ENCODE peak calls at places on chromosomes 3 and 15, in six cellular contexts. R, G, K, Y, B and A are unnamed samples.

GRCh38 chr3:13299531-13300155 is 120.5 kb downstream of the NUP210 start:
- DNase-seq in R (no peak), G (no peak), K (no peak), Y (no peak), B (no peak), A (no peak)

GRCh38 chr15:74748322-74748946 is at the start of gene CYP1A2:
- DNase-seq in R (no peak), G (no peak), K (no peak), Y (no peak), B (no peak), A (no peak)

GRCh38 chr3:146166450-146167222 is 5.7 kb upstream of the PLOD2 start:
- DNase-seq in R (no peak), G (no peak), K (no peak), Y (no peak), B (peak), A (no peak)

GRCh38 chr3:152472606-152472954 is 203.9 kb downstream of the MBNL1 start:
- DNase-seq in R (no peak), G (no peak), K (no peak), Y (no peak), B (no peak), A (no peak)

GRCh38 chr3:159787794-159788205 is 200.8 kb upstream of the IL12A start:
- DNase-seq in R (no peak), G (no peak), K (no peak), Y (no peak), B (peak), A (no peak)

GRCh38 chr3:101722394-101723173 is 1.8 kb upstream of the CEP97 start:
- DNase-seq in R (no peak), G (no peak), K (peak), Y (no peak), B (no peak), A (no peak)

GRCh38 chr3:197942956-197943556 is 6.9 kb upstream of the RPL35A start:
- DNase-seq in R (no peak), G (no peak), K (peak), Y (no peak), B (peak), A (no peak)

GRCh38 chr15:99722406-99722805 is 10.8 kb downstream of the LYSMD4 start:
- DNase-seq in R (no peak), G (no peak), K (no peak), Y (no peak), B (no peak), A (no peak)

GRCh38 chr3:32484437-32484836 is 18.2 kb downstream of the CMTM6 start:
- DNase-seq in R (no peak), G (no peak), K (peak), Y (no peak), B (no peak), A (no peak)

GRCh38 chr15:81410318-81410753 is 36.3 kb upstream of the TMC3 start:
- DNase-seq in R (peak), G (peak), K (peak), Y (peak), B (peak), A (no peak)

GRCh38 chr15:58526647-58527192 is 94.9 kb downstream of the LIPC start:
- DNase-seq in R (no peak), G (no peak), K (peak), Y (peak), B (no peak), A (no peak)

GRCh38 chr3:160346511-160346910 is 52.5 kb downstream of the IFT80 start:
- DNase-seq in R (no peak), G (no peak), K (no peak), Y (no peak), B (no peak), A (no peak)

GRCh38 chr3:57820479-57820878 is 64.4 kb downstream of the SLMAP start:
- DNase-seq in R (no peak), G (no peak), K (no peak), Y (no peak), B (no peak), A (no peak)

GRCh38 chr15:50519740-50520425 is 26.6 kb downstream of the USP50 start:
- DNase-seq in R (no peak), G (no peak), K (no peak), Y (no peak), B (peak), A (no peak)

GRCh38 chr3:308597-309321 is 112.2 kb downstream of the CHL1 start:
- DNase-seq in R (no peak), G (no peak), K (no peak), Y (no peak), B (no peak), A (no peak)

GRCh38 chr3:184791134-184791533 is 20.8 kb upstream of the VPS8 start:
- DNase-seq in R (no peak), G (no peak), K (no peak), Y (peak), B (no peak), A (no peak)

GRCh38 chr3:124826703-124827102 is 60.5 kb downstream of the ITGB5 start:
- DNase-seq in R (peak), G (no peak), K (no peak), Y (no peak), B (peak), A (no peak)

GRCh38 chr3:186552408-186553031 is 8.3 kb upstream of the CRYGS start:
- DNase-seq in R (no peak), G (no peak), K (no peak), Y (no peak), B (no peak), A (no peak)

GRCh38 chr3:142850395-142851023 is 38.4 kb downstream of the PCOLCE2 start:
- DNase-seq in R (no peak), G (no peak), K (peak), Y (no peak), B (peak), A (no peak)

GRCh38 chr15:37837276-37837675 is 97.2 kb upstream of the TMCO5A start:
- DNase-seq in R (no peak), G (no peak), K (no peak), Y (no peak), B (peak), A (no peak)

GRCh38 chr3:188449421-188449820 is 295.5 kb downstream of the LPP start:
- DNase-seq in R (no peak), G (no peak), K (no peak), Y (no peak), B (peak), A (no peak)

GRCh38 chr15:71596672-71597071 is 213.7 kb upstream of the NR2E3 start:
- DNase-seq in R (peak), G (peak), K (no peak), Y (no peak), B (peak), A (no peak)

GRCh38 chr3:20028846-20029430 is 11.3 kb upstream of the KAT2B start:
- DNase-seq in R (no peak), G (no peak), K (no peak), Y (no peak), B (no peak), A (no peak)

GRCh38 chr3:165406425-165406824 is 210.2 kb upstream of the SLITRK3 start:
- DNase-seq in R (no peak), G (no peak), K (no peak), Y (no peak), B (no peak), A (no peak)

GRCh38 chr3:64028754-64029153 is 5.5 kb upstream of the PSMD6 start:
- DNase-seq in R (no peak), G (no peak), K (no peak), Y (no peak), B (no peak), A (no peak)

GRCh38 chr3:64027708-64028107 is 4.4 kb upstream of the PSMD6 start:
- DNase-seq in R (no peak), G (no peak), K (no peak), Y (no peak), B (no peak), A (no peak)

GRCh38 chr3:64023861-64024223 is 548 bp upstream of the PSMD6 start:
- DNase-seq in R (no peak), G (no peak), K (no peak), Y (no peak), B (peak), A (no peak)

GRCh38 chr3:64029287-64029686 is 6.0 kb upstream of the PSMD6 start:
- DNase-seq in R (no peak), G (no peak), K (no peak), Y (no peak), B (no peak), A (no peak)

DNA sequence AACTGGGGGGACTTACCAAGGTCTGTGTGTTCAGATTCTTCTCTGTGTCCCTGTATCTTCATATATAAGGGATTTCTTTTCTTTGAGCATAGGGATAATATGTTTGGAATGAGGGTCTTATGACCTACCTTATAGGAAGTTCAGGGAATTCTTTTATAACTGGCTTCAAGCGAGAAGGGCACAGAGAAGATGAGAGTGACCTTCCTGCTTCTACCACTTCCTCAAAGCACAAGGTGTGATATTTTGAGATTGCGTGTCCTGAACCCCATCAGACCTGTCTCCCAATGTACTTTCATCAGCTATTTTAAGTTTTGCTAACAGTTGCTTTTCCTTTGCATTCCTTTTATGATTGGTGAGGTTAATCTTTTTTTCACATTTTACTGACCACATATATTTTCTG is 3.1 kb upstream of the PSMD6 start:
- DNase-seq in R (no peak), G (no peak), K (no peak), Y (no peak), B (no peak), A (no peak)
- TF ChIP-seq POLR2A in R (no peak), G (no peak), K (no peak), Y (no peak), B (no peak), A (no peak)

DNA sequence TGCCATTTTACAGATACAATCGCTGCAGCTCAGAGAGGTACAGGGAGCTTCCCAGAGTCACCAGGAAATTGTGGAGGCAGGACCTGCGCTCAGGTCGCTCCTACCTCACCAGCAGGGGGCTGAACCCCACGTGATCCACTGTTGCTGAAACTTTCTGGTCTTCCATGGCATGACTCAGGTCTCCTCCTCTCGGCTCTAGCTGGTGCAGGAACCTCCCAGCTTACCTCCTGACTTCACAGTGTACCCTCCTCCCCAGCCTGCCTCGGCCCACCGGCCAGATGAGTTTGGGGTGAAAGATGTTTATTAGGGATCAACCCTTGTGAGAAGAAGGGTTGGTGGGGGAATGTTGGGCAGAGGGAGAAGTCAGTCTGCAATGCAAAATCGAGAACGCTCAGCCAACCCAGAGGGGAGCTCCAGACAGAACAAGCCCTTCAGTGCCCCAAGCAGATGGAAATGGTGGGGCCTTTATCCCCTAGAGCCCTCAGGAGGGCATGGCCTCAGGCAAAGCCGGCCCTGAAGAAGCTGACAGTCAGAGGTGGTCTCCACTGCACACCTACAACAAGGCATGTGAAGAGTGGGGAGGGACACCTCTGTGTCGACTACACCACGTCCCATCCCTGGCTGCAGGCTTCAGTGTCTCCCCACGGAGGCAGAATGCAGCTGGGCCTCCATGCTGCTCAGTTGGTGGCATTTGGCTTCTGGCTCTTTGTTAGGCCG is 118.6 kb upstream of the PRR20G start:
- DNase-seq in R (no peak), G (no peak), K (peak), Y (peak), B (peak), A (no peak)
- TF ChIP-seq CTCF in R (no peak), G (no peak), K (peak), Y (no peak), B (peak), A (no peak)

GRCh38 chr15:31324739-31325431 is 1.8 kb upstream of the KLF13 start:
- DNase-seq in R (no peak), G (no peak), K (peak), Y (no peak), B (no peak), A (no peak)
- TF ChIP-seq POLR2A in R (no peak), G (no peak), K (no peak), Y (no peak), B (no peak), A (no peak)

GRCh38 chr15:84970832-84971231 is 10.8 kb upstream of the PDE8A start:
- DNase-seq in R (no peak), G (no peak), K (no peak), Y (peak), B (no peak), A (no peak)

GRCh38 chr15:84969257-84969656 is 12.4 kb upstream of the PDE8A start:
- DNase-seq in R (no peak), G (no peak), K (no peak), Y (peak), B (no peak), A (no peak)

GRCh38 chr15:84976746-84977345 is 4.8 kb upstream of the PDE8A start:
- DNase-seq in R (no peak), G (no peak), K (no peak), Y (no peak), B (no peak), A (no peak)

GRCh38 chr15:84975871-84976351 is 5.7 kb upstream of the PDE8A start:
- DNase-seq in R (no peak), G (no peak), K (no peak), Y (peak), B (no peak), A (no peak)

DNA sequence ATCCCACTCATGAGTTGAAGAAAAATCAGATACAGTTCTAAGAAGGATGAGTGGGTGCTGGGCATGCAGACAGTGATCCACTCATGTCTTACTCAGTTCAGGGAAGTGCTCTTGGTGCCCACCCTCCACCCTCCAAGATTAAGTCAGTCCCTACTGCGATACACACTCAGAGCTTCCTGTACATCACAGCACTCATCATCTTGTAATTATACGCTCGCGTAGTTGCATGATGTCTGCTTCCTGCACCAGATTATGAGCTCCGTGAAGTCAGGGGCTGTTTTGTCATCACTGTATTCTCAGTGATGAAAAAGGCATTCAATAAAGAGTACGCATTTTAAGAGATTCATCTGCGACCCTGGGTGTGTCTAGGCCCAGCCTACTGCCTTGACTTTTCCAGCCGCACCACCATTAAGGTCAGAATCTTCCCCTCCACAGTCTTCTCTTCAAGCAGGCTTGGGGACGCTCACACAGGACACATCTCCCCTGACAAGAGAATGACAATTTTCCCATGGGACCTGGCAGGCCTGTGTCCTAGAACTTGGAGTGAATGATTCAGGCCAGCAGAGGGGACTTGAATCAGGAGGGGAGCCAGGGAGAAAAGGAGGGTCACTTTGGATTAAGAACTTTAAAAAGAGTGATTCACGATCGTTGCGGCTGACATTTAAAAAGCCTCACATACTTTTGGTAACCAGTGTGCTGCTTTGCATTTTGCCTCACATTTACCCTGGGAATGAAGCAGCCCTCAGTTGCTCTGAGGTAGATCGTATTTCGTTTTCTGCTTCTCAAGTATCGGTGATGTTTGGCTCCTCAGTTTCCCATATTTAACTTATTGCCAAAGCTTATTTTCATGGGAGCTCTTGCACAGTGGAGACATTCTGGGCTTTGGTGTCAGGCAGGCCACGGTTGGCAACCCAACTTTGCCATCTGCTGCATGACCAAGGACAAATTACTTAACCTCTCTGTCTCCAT is 7.9 kb upstream of the PDE8A start:
- DNase-seq in R (no peak), G (no peak), K (no peak), Y (peak), B (peak), A (no peak)
- TF ChIP-seq CTCF in R (no peak), G (no peak), K (no peak), Y (no peak), B (no peak), A (no peak)